ENCODE peak calls at places on chromosomes 6 and 20, in eight cellular contexts. C is lower leg skin, W is endodermal cell, N is tibial artery, A is astrocyte of the spinal cord, K is body of pancreas, P is astrocyte of the cerebellum, D is heart right ventricle. F is an unnamed sample.

GRCh38 chr6:82646231-82646615 is 282.6 kb downstream of the TPBG start:
- DNase-seq in C (no peak), W (no peak), N (no peak), A (peak), K (no peak), P (no peak), D (no peak), F (no peak)

GRCh38 chr6:149049230-149049629 is 268.3 kb upstream of the TAB2 start:
- DNase-seq in C (no peak), W (no peak), N (no peak), A (no peak), K (no peak), P (no peak), D (no peak), F (no peak)

GRCh38 chr6:158002249-158002950 is 20.7 kb downstream of the SYNJ2 start:
- DNase-seq in C (no peak), W (peak), N (no peak), A (no peak), K (peak), P (no peak), D (no peak), F (no peak)

GRCh38 chr20:1710484-1710883 is 52.9 kb upstream of the SIRPG start:
- DNase-seq in C (no peak), W (no peak), N (no peak), A (no peak), K (no peak), P (no peak), D (no peak), F (no peak)

GRCh38 chr20:25573288-25574251 is 11.8 kb downstream of the NINL start:
- DNase-seq in C (no peak), W (peak), N (no peak), A (peak), K (no peak), P (peak), D (no peak), F (peak)

GRCh38 chr6:170233304-170234205 is 57.3 kb downstream of the DLL1 start:
- DNase-seq in C (no peak), W (no peak), N (no peak), A (no peak), K (peak), P (no peak), D (no peak), F (no peak)

GRCh38 chr6:35043381-35043780 is 97.8 kb downstream of the TCP11 start:
- DNase-seq in C (peak), W (no peak), N (no peak), A (no peak), K (no peak), P (no peak), D (no peak), F (no peak)

GRCh38 chr6:142372348-142372747 is 70.5 kb downstream of the ADGRG6 start:
- DNase-seq in C (no peak), W (peak), N (no peak), A (peak), K (no peak), P (no peak), D (no peak), F (peak)

GRCh38 chr20:44533928-44534327 is 12.1 kb upstream of the SERINC3 start:
- DNase-seq in C (no peak), W (no peak), N (no peak), A (no peak), K (no peak), P (no peak), D (no peak), F (no peak)

GRCh38 chr6:156413156-156413555 is 364.0 kb upstream of the ARID1B start:
- DNase-seq in C (no peak), W (no peak), N (no peak), A (no peak), K (no peak), P (no peak), D (no peak), F (no peak)

GRCh38 chr6:138657026-138657425 is 116.5 kb upstream of the CCDC28A start:
- DNase-seq in C (no peak), W (no peak), N (no peak), A (no peak), K (no peak), P (no peak), D (no peak), F (no peak)

GRCh38 chr20:34452281-34452982 is 63.8 kb upstream of the DYNLRB1 start:
- DNase-seq in C (no peak), W (no peak), N (no peak), A (no peak), K (no peak), P (no peak), D (no peak), F (peak)

GRCh38 chr6:90156861-90157260 is 139.8 kb downstream of the BACH2 start:
- DNase-seq in C (no peak), W (no peak), N (no peak), A (no peak), K (no peak), P (no peak), D (no peak), F (no peak)

GRCh38 chr20:6388666-6389197 is 265.9 kb upstream of the FERMT1 start:
- DNase-seq in C (no peak), W (no peak), N (no peak), A (peak), K (no peak), P (no peak), D (no peak), F (no peak)

GRCh38 chr6:52213127-52213526 is 27.0 kb downstream of the IL17A start:
- DNase-seq in C (no peak), W (no peak), N (no peak), A (no peak), K (no peak), P (no peak), D (no peak), F (no peak)

GRCh38 chr20:24017160-24017761 is 28.7 kb upstream of the GGTLC1 start:
- DNase-seq in C (no peak), W (no peak), N (no peak), A (no peak), K (no peak), P (no peak), D (no peak), F (no peak)

GRCh38 chr20:35290186-35290886 is 1.9 kb downstream of the FAM83C start:
- DNase-seq in C (no peak), W (no peak), N (no peak), A (no peak), K (no peak), P (no peak), D (no peak), F (no peak)

DNA sequence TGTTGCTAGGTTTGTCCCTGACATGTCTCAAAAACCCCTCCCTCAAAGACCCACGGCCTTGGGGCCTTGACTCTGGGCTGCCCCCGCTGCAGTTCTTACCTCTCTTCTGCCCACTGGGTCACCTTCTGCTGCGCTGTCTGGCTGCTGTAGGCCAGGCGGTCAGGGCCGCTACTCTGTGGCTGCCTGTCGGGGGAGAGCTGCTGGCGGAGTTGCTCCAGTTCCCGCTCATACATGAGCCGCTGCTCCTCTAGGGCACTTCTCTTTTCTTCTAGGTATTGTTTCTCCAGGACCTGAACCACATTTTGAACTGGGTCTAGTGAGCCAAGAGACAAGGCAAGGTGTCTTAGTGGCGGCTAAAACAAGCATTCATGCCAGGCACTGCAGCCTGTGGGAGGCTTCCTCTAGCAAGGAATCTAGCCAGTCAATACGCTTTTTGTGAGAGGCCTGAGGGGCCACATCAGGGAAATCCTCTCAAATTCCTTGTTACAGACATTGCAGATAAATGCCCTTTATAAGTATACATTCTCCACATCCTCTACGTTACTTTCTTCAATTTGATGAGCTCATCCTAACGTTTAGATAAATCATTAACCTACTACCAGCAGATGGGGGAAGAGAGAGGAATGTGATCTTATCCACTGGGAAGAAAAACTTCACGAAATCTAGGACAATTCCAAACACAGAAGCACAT is 110.3 kb upstream of the NUP153 start:
- DNase-seq in C (no peak), W (peak), N (no peak), A (peak), K (no peak), P (peak), D (no peak), F (peak)
- TF ChIP-seq CTCF in C (no peak), W (no peak), N (no peak), A (no peak), K (no peak), P (no peak), D (no peak), F (no peak)

DNA sequence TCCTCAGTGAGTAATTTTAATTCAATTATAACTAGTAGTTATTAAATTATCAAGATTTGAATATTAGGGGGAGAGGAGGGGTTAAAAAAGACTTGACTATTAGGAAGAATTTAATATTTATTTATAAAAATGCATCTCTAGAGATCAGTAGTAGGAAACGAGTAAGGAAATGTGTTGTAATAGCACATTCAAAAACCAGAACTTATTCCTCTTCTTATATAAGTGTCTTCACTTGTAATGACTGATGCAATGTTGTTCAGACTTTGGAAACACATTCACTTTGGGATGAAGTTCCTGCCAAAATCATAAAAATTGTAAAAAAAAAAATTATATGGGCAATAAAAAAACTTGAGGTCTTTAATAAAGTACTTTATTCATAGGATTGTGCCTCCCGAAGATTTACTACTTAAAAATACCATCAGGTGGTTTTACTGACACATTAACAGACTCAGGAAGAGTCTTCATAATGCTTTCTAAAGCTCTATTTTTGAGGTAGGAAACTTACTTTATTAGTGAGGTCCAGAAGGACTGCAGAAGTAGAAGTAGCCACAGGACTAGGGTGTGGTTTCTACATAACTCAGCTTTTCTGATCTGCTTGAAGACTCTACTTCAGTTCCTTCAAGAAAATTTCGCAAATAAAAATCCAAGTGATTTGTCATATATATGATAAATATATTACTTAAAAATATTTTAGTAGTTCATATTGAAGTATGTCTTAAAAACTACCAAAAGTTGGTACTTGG is 59.8 kb downstream of the CCDC170 start:
- DNase-seq in C (no peak), W (no peak), N (no peak), A (no peak), K (no peak), P (no peak), D (no peak), F (peak)
- H3K4me3 ChIP-seq in C (no peak), W (no peak), N (no peak), A (no peak), K (no peak), P (no peak), D (no peak), F (no peak)

DNA sequence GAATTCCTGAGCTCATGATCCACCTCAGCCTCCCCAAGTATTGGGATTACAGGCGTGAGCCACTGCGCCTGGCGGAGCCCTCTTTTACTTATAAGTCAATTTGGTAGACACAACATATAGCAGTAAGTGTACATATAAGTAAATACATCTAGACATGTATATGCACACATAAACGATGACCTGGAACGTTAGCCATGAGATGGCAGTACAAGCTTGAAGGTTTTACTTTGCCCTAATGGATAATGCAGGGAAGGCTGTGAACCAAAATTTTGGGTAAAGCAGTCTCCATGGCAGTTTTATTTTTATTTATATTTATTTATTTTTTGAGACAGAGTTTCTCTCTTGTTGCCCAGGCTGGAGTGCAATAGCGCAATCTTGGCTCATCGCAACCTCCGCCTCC is 2.4 kb upstream of the GNMT start:
- DNase-seq in C (no peak), W (no peak), N (no peak), A (no peak), K (no peak), P (no peak), D (no peak), F (no peak)
- TF ChIP-seq CTCF in C (no peak), W (no peak), N (no peak), A (no peak), K (no peak), P (no peak), D (no peak), F (no peak)

DNA sequence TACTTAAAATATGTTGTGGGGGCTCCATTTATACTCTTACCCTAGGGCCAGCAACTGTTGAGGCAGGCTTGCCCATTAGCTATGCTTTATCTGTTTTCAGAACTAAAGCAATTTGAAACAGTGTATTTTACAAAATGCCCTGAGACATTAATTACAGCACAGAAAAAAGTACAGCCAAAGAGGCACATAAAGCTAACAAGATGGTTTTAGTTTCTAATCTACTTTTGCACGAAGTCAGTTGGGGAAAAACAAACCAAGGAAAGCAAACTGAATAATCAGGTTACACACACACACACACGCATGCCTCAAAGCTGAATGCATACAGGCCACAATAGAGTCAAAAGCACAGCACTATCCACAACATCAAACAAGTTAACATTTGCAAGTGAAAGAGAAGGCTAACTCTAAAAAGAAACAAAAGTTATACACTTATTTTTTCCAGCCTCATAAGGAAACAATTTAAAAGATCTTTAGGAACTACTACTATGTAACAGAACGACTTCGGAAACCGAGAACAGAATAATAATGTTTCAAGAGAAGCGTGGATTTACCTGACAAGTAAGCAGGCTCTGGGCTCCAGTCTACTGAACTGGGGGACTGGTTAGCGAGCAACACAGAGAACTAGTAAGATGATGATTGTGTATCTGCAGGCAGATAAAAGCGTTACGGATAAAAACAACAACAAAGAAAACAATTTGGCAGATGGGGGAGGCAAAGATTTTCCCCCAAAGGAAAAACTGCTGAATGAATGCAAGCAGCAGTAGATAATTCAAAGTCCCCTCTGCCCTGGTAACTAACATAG is 1.7 kb downstream of the SYCP2 start:
- DNase-seq in C (no peak), W (no peak), N (no peak), A (no peak), K (no peak), P (no peak), D (no peak), F (no peak)
- H3K4me3 ChIP-seq in C (no peak), W (no peak), N (no peak), A (no peak), K (no peak), P (no peak), D (no peak), F (no peak)

DNA sequence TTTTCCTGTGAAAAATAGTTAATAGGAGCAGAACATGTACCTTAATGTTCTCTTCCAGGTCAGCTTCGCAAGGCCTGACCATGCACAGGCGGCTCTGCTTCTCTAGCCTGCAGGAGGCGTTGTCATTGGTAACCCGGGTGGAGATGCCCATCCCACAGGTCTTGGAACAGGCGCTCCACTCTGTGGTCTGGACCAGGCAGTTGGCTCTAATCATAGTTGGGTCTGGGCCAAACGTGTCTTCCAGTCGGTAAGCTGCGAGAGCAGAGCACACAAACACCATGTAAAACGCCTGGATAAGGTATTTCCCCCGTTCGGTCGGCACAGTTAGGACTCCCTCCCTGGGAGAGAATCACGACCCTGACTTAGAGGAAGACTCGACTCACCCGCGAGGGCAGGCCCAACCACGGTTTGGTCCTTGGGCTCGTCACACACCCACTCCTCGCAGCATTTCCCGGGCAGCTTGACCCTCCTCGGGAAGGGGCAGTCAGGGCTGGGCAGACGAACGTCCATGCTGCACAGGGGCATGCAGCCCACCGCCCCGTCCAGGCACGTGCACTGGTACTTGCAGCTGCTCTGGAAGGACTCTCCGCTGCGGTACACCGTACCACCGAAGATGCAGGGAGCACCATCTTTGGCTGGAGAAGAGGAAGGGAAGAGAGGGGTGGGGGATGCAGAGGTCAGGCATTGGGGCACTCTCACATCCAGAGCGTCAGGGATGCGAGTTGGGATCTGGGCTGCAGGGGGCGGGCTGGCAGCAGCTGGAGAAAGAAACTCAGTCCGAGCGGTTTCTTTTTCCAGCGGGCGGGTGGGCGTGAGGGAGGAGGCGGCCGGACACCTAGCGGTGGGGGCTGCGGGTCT is 1.0 kb downstream of the CCN2 start:
- DNase-seq in C (peak), W (peak), N (peak), A (peak), K (peak), P (peak), D (peak), F (peak)
- TF ChIP-seq CTCF in C (no peak), W (peak), N (peak), A (peak), K (peak), P (peak), D (peak), F (peak)

GRCh38 chr20:63844384-63845025 is 13.4 kb upstream of the ZBTB46 start:
- DNase-seq in C (no peak), W (peak), N (no peak), A (no peak), K (no peak), P (no peak), D (no peak), F (no peak)
- H3K4me3 ChIP-seq in C (no peak), W (no peak), N (no peak), A (no peak), K (no peak), P (no peak), D (no peak), F (no peak)

GRCh38 chr6:73308712-73309533 is 45.2 kb downstream of the DPPA5 start:
- DNase-seq in C (no peak), W (peak), N (no peak), A (peak), K (peak), P (no peak), D (no peak), F (peak)
- TF ChIP-seq CTCF in C (no peak), W (peak), N (no peak), A (peak), K (no peak), P (peak), D (no peak), F (peak)

GRCh38 chr20:8152847-8153246 is 20.8 kb downstream of the PLCB1 start:
- DNase-seq in C (no peak), W (no peak), N (no peak), A (no peak), K (no peak), P (no peak), D (no peak), F (no peak)

GRCh38 chr20:8155229-8155628 is 23.2 kb downstream of the PLCB1 start:
- DNase-seq in C (no peak), W (no peak), N (no peak), A (peak), K (no peak), P (no peak), D (no peak), F (no peak)

GRCh38 chr20:8154636-8155035 is 22.6 kb downstream of the PLCB1 start:
- DNase-seq in C (no peak), W (no peak), N (no peak), A (no peak), K (no peak), P (no peak), D (no peak), F (no peak)

GRCh38 chr20:8152183-8152582 is 20.1 kb downstream of the PLCB1 start:
- DNase-seq in C (no peak), W (no peak), N (no peak), A (peak), K (no peak), P (no peak), D (no peak), F (peak)

GRCh38 chr20:8153281-8153908 is 21.3 kb downstream of the PLCB1 start:
- DNase-seq in C (no peak), W (no peak), N (no peak), A (peak), K (no peak), P (no peak), D (no peak), F (no peak)
- H3K4me3 ChIP-seq in C (no peak), W (no peak), N (no peak), A (no peak), K (no peak), P (no peak), D (no peak), F (no peak)